ENCODE peak calls at places on chromosomes 7 and 10, in seven cellular contexts. One of them, this sample, is unnamed.
A peak's percentile ranks its signal among the peaks of the same experiment; 100 is the strongest.

GRCh38 chr10:76074659-76075058 is 643.2 kb downstream of the LRMDA start:
- DNase-seq in OCI-LY7: no peak
- DNase-seq in activated naive CD4-positive, alpha-beta T cell: no peak
- DNase-seq in fibroblast of pulmonary artery: no peak
- DNase-seq in mucosa of descending colon: no peak
- DNase-seq in activated naive CD8-positive, alpha-beta T cell treated with anti-CD3 and anti-CD28 coated beads, Interleukin-2, amount 50 U/mL, for 24 hours: no peak
- DNase-seq in stimulated activated CD8-positive, alpha-beta memory T cell treated with anti-CD3 and anti-CD28 coated beads, Interleukin-7, amount 100 ng/mL, for 48 hours: no peak
- DNase-seq in this sample: no peak

GRCh38 chr7:101058355-101058754 is 26.9 kb upstream of the TRIM56 start:
- DNase-seq in activated naive CD8-positive, alpha-beta T cell treated with anti-CD3 and anti-CD28 coated beads, Interleukin-2, amount 50 U/mL, for 24 hours: peak; percentile 55
- DNase-seq in mucosa of descending colon: no peak
- DNase-seq in OCI-LY7: peak; percentile 45
- DNase-seq in fibroblast of pulmonary artery: peak; percentile 69
- DNase-seq in activated naive CD4-positive, alpha-beta T cell: no peak
- DNase-seq in stimulated activated CD8-positive, alpha-beta memory T cell treated with anti-CD3 and anti-CD28 coated beads, Interleukin-7, amount 100 ng/mL, for 48 hours: no peak
- DNase-seq in this sample: no peak

GRCh38 chr7:38306914-38307313 is 33.5 kb upstream of the TARP start:
- DNase-seq in activated naive CD4-positive, alpha-beta T cell: no peak
- DNase-seq in OCI-LY7: no peak
- DNase-seq in activated naive CD8-positive, alpha-beta T cell treated with anti-CD3 and anti-CD28 coated beads, Interleukin-2, amount 50 U/mL, for 24 hours: no peak
- DNase-seq in stimulated activated CD8-positive, alpha-beta memory T cell treated with anti-CD3 and anti-CD28 coated beads, Interleukin-7, amount 100 ng/mL, for 48 hours: no peak
- DNase-seq in mucosa of descending colon: no peak
- DNase-seq in fibroblast of pulmonary artery: no peak
- DNase-seq in this sample: no peak

GRCh38 chr7:4791738-4792536 is 16.5 kb downstream of the AP5Z1 start:
- DNase-seq in fibroblast of pulmonary artery: peak; percentile 57
- DNase-seq in stimulated activated CD8-positive, alpha-beta memory T cell treated with anti-CD3 and anti-CD28 coated beads, Interleukin-7, amount 100 ng/mL, for 48 hours: peak; percentile 53
- DNase-seq in activated naive CD8-positive, alpha-beta T cell treated with anti-CD3 and anti-CD28 coated beads, Interleukin-2, amount 50 U/mL, for 24 hours: peak; percentile 87
- DNase-seq in OCI-LY7: peak; percentile 37
- DNase-seq in activated naive CD4-positive, alpha-beta T cell: peak; percentile 56
- DNase-seq in mucosa of descending colon: peak; percentile 80
- DNase-seq in this sample: no peak

GRCh38 chr7:151687523-151688235 is 168.0 kb upstream of the RHEB start:
- DNase-seq in OCI-LY7: no peak
- DNase-seq in activated naive CD4-positive, alpha-beta T cell: no peak
- DNase-seq in fibroblast of pulmonary artery: peak; percentile 96
- DNase-seq in activated naive CD8-positive, alpha-beta T cell treated with anti-CD3 and anti-CD28 coated beads, Interleukin-2, amount 50 U/mL, for 24 hours: no peak
- DNase-seq in stimulated activated CD8-positive, alpha-beta memory T cell treated with anti-CD3 and anti-CD28 coated beads, Interleukin-7, amount 100 ng/mL, for 48 hours: no peak
- DNase-seq in mucosa of descending colon: no peak
- DNase-seq in this sample: peak; percentile 97

GRCh38 chr10:69055241-69055640 is 32.7 kb upstream of the SRGN start:
- DNase-seq in mucosa of descending colon: no peak
- DNase-seq in stimulated activated CD8-positive, alpha-beta memory T cell treated with anti-CD3 and anti-CD28 coated beads, Interleukin-7, amount 100 ng/mL, for 48 hours: no peak
- DNase-seq in activated naive CD8-positive, alpha-beta T cell treated with anti-CD3 and anti-CD28 coated beads, Interleukin-2, amount 50 U/mL, for 24 hours: no peak
- DNase-seq in OCI-LY7: no peak
- DNase-seq in activated naive CD4-positive, alpha-beta T cell: no peak
- DNase-seq in fibroblast of pulmonary artery: no peak
- DNase-seq in this sample: no peak

GRCh38 chr7:80361948-80362347 is 149.9 kb downstream of the GNAT3 start:
- DNase-seq in activated naive CD8-positive, alpha-beta T cell treated with anti-CD3 and anti-CD28 coated beads, Interleukin-2, amount 50 U/mL, for 24 hours: no peak
- DNase-seq in activated naive CD4-positive, alpha-beta T cell: no peak
- DNase-seq in mucosa of descending colon: no peak
- DNase-seq in fibroblast of pulmonary artery: no peak
- DNase-seq in stimulated activated CD8-positive, alpha-beta memory T cell treated with anti-CD3 and anti-CD28 coated beads, Interleukin-7, amount 100 ng/mL, for 48 hours: no peak
- DNase-seq in OCI-LY7: no peak
- DNase-seq in this sample: no peak

GRCh38 chr10:12448729-12449391 is 99.5 kb downstream of the CAMK1D start:
- DNase-seq in OCI-LY7: peak; percentile 14
- DNase-seq in stimulated activated CD8-positive, alpha-beta memory T cell treated with anti-CD3 and anti-CD28 coated beads, Interleukin-7, amount 100 ng/mL, for 48 hours: peak; percentile 39
- DNase-seq in activated naive CD4-positive, alpha-beta T cell: no peak
- DNase-seq in activated naive CD8-positive, alpha-beta T cell treated with anti-CD3 and anti-CD28 coated beads, Interleukin-2, amount 50 U/mL, for 24 hours: peak; percentile 67
- DNase-seq in fibroblast of pulmonary artery: peak; percentile 53
- DNase-seq in mucosa of descending colon: no peak
- DNase-seq in this sample: peak; percentile 61

GRCh38 chr10:89458289-89458688 is 43.9 kb downstream of the IFIT5 start:
- DNase-seq in OCI-LY7: no peak
- DNase-seq in fibroblast of pulmonary artery: peak; percentile 80
- DNase-seq in activated naive CD8-positive, alpha-beta T cell treated with anti-CD3 and anti-CD28 coated beads, Interleukin-2, amount 50 U/mL, for 24 hours: no peak
- DNase-seq in activated naive CD4-positive, alpha-beta T cell: no peak
- DNase-seq in mucosa of descending colon: no peak
- DNase-seq in stimulated activated CD8-positive, alpha-beta memory T cell treated with anti-CD3 and anti-CD28 coated beads, Interleukin-7, amount 100 ng/mL, for 48 hours: no peak
- DNase-seq in this sample: no peak

GRCh38 chr7:37409456-37409855 is 39.2 kb downstream of the ELMO1 start:
- DNase-seq in fibroblast of pulmonary artery: no peak
- DNase-seq in stimulated activated CD8-positive, alpha-beta memory T cell treated with anti-CD3 and anti-CD28 coated beads, Interleukin-7, amount 100 ng/mL, for 48 hours: no peak
- DNase-seq in OCI-LY7: no peak
- DNase-seq in activated naive CD4-positive, alpha-beta T cell: no peak
- DNase-seq in activated naive CD8-positive, alpha-beta T cell treated with anti-CD3 and anti-CD28 coated beads, Interleukin-2, amount 50 U/mL, for 24 hours: no peak
- DNase-seq in mucosa of descending colon: no peak
- DNase-seq in this sample: no peak

GRCh38 chr7:132045481-132045980 is 489.1 kb upstream of the PODXL start:
- DNase-seq in mucosa of descending colon: no peak
- DNase-seq in activated naive CD4-positive, alpha-beta T cell: no peak
- DNase-seq in activated naive CD8-positive, alpha-beta T cell treated with anti-CD3 and anti-CD28 coated beads, Interleukin-2, amount 50 U/mL, for 24 hours: no peak
- DNase-seq in OCI-LY7: no peak
- DNase-seq in stimulated activated CD8-positive, alpha-beta memory T cell treated with anti-CD3 and anti-CD28 coated beads, Interleukin-7, amount 100 ng/mL, for 48 hours: no peak
- DNase-seq in fibroblast of pulmonary artery: no peak
- DNase-seq in this sample: no peak

GRCh38 chr10:129438024-129438423 is 29.0 kb upstream of the MGMT start:
- DNase-seq in activated naive CD4-positive, alpha-beta T cell: no peak
- DNase-seq in stimulated activated CD8-positive, alpha-beta memory T cell treated with anti-CD3 and anti-CD28 coated beads, Interleukin-7, amount 100 ng/mL, for 48 hours: no peak
- DNase-seq in OCI-LY7: no peak
- DNase-seq in activated naive CD8-positive, alpha-beta T cell treated with anti-CD3 and anti-CD28 coated beads, Interleukin-2, amount 50 U/mL, for 24 hours: no peak
- DNase-seq in fibroblast of pulmonary artery: no peak
- DNase-seq in mucosa of descending colon: no peak
- DNase-seq in this sample: no peak

GRCh38 chr7:48188776-48189520 is 17.7 kb downstream of the ABCA13 start:
- DNase-seq in mucosa of descending colon: no peak
- DNase-seq in OCI-LY7: no peak
- DNase-seq in fibroblast of pulmonary artery: no peak
- DNase-seq in activated naive CD4-positive, alpha-beta T cell: no peak
- DNase-seq in stimulated activated CD8-positive, alpha-beta memory T cell treated with anti-CD3 and anti-CD28 coated beads, Interleukin-7, amount 100 ng/mL, for 48 hours: no peak
- DNase-seq in activated naive CD8-positive, alpha-beta T cell treated with anti-CD3 and anti-CD28 coated beads, Interleukin-2, amount 50 U/mL, for 24 hours: no peak
- DNase-seq in this sample: no peak